ENCODE peak calls at places on chromosomes 12 and 14, in ten cellular contexts. C, H, A, X, Z, D, O, W, N and S are unnamed samples.

GRCh38 chr12:64882687-64883086 is 58.2 kb downstream of the TBC1D30 start:
- DNase-seq in C (no peak), H (no peak), A (no peak), X (no peak), Z (no peak), D (no peak), O (no peak), W (no peak), N (no peak), S (no peak)

GRCh38 chr12:109706747-109707469 is 6.7 kb upstream of the FAM222A start:
- DNase-seq in C (no peak), H (no peak), A (no peak), X (no peak), Z (no peak), D (no peak), O (no peak), W (peak), N (no peak), S (no peak)

GRCh38 chr12:131091976-131092691 is 138.4 kb downstream of the ADGRD1 start:
- DNase-seq in C (no peak), H (no peak), A (peak), X (no peak), Z (no peak), D (no peak), O (no peak), W (peak), N (no peak), S (no peak)

GRCh38 chr14:90457191-90457590 is 60.4 kb downstream of the CALM1 start:
- DNase-seq in C (no peak), H (no peak), A (no peak), X (no peak), Z (no peak), D (no peak), O (no peak), W (no peak), N (no peak), S (no peak)

GRCh38 chr12:56377310-56377988 is 14.8 kb upstream of the APOF start:
- DNase-seq in C (no peak), H (no peak), A (no peak), X (peak), Z (no peak), D (no peak), O (no peak), W (no peak), N (no peak), S (peak)

GRCh38 chr12:12333980-12334709 is 15.9 kb downstream of the MANSC1 start:
- DNase-seq in C (no peak), H (no peak), A (no peak), X (peak), Z (peak), D (peak), O (no peak), W (peak), N (peak), S (peak)

GRCh38 chr12:113500662-113501435 is 29.2 kb upstream of the LHX5 start:
- DNase-seq in C (no peak), H (no peak), A (no peak), X (no peak), Z (no peak), D (no peak), O (no peak), W (no peak), N (no peak), S (no peak)

GRCh38 chr12:32031109-32031508 is 71.9 kb downstream of the RESF1 start:
- DNase-seq in C (no peak), H (no peak), A (no peak), X (no peak), Z (no peak), D (no peak), O (no peak), W (no peak), N (no peak), S (no peak)

GRCh38 chr14:59882957-59883356 is 12.4 kb upstream of the RTN1 start:
- DNase-seq in C (no peak), H (no peak), A (no peak), X (no peak), Z (no peak), D (no peak), O (no peak), W (no peak), N (no peak), S (no peak)

GRCh38 chr12:109863961-109864712 is 16.2 kb downstream of the GLTP start:
- DNase-seq in C (no peak), H (no peak), A (no peak), X (peak), Z (no peak), D (no peak), O (no peak), W (peak), N (no peak), S (no peak)

GRCh38 chr12:52313926-52314325 is 7.3 kb downstream of the KRT83 start:
- DNase-seq in C (no peak), H (no peak), A (no peak), X (no peak), Z (no peak), D (no peak), O (no peak), W (no peak), N (no peak), S (no peak)

GRCh38 chr12:3117628-3118027 is 40.4 kb downstream of the TSPAN9 start:
- DNase-seq in C (no peak), H (peak), A (no peak), X (peak), Z (no peak), D (no peak), O (no peak), W (no peak), N (peak), S (peak)

GRCh38 chr12:8045952-8046944 is 13.7 kb downstream of the FOXJ2 start:
- DNase-seq in C (no peak), H (no peak), A (peak), X (peak), Z (peak), D (peak), O (peak), W (peak), N (peak), S (peak)

GRCh38 chr14:62711351-62712023 is 333.8 kb downstream of the KCNH5 start:
- DNase-seq in C (no peak), H (no peak), A (no peak), X (no peak), Z (no peak), D (no peak), O (no peak), W (no peak), N (no peak), S (no peak)

GRCh38 chr14:51511265-51511664 is 140.4 kb upstream of the FRMD6 start:
- DNase-seq in C (no peak), H (peak), A (no peak), X (no peak), Z (no peak), D (no peak), O (no peak), W (no peak), N (no peak), S (no peak)

GRCh38 chr12:16350682-16351081 is 3.2 kb downstream of the MGST1 start:
- DNase-seq in C (no peak), H (peak), A (peak), X (peak), Z (no peak), D (no peak), O (peak), W (peak), N (peak), S (peak)

GRCh38 chr12:8563383-8563782 is 22.7 kb upstream of the CLEC4E start:
- DNase-seq in C (no peak), H (no peak), A (no peak), X (no peak), Z (no peak), D (no peak), O (no peak), W (no peak), N (no peak), S (no peak)

GRCh38 chr14:67987596-67987995 is 168.0 kb downstream of the RAD51B start:
- DNase-seq in C (no peak), H (peak), A (no peak), X (peak), Z (no peak), D (no peak), O (no peak), W (no peak), N (no peak), S (peak)

GRCh38 chr14:25431211-25432076 is 381.5 kb upstream of the STXBP6 start:
- DNase-seq in C (no peak), H (no peak), A (no peak), X (no peak), Z (no peak), D (no peak), O (no peak), W (peak), N (no peak), S (no peak)

GRCh38 chr14:81220767-81221578 is at the start of gene GTF2A1:
- DNase-seq in C (peak), H (peak), A (peak), X (peak), Z (peak), D (peak), O (peak), W (peak), N (peak), S (peak)

GRCh38 chr12:123912415-123913385 is 59.9 kb downstream of the CCDC92 start:
- DNase-seq in C (no peak), H (no peak), A (no peak), X (no peak), Z (no peak), D (no peak), O (no peak), W (no peak), N (peak), S (no peak)

GRCh38 chr12:113712481-113712880 is 240.8 kb upstream of the LHX5 start:
- DNase-seq in C (no peak), H (no peak), A (no peak), X (no peak), Z (no peak), D (no peak), O (no peak), W (no peak), N (no peak), S (no peak)

GRCh38 chr12:119423285-119423684 is 88.8 kb downstream of the CCDC60 start:
- DNase-seq in C (no peak), H (no peak), A (no peak), X (no peak), Z (no peak), D (no peak), O (no peak), W (no peak), N (no peak), S (no peak)

GRCh38 chr12:58860050-58860787 is 60.1 kb downstream of the LRIG3 start:
- DNase-seq in C (no peak), H (no peak), A (no peak), X (no peak), Z (no peak), D (no peak), O (no peak), W (no peak), N (no peak), S (no peak)

GRCh38 chr12:54936736-54937135 is 47.8 kb downstream of the TESPA1 start:
- DNase-seq in C (no peak), H (no peak), A (no peak), X (no peak), Z (no peak), D (no peak), O (no peak), W (no peak), N (no peak), S (peak)

GRCh38 chr14:60736494-60736893 is 1.9 kb downstream of the MNAT1 start:
- DNase-seq in C (no peak), H (peak), A (no peak), X (peak), Z (no peak), D (no peak), O (no peak), W (no peak), N (no peak), S (peak)

GRCh38 chr14:105075364-105076295 is 10.4 kb upstream of the GPR132 start:
- DNase-seq in C (no peak), H (no peak), A (no peak), X (no peak), Z (no peak), D (no peak), O (peak), W (peak), N (peak), S (no peak)

GRCh38 chr14:63852271-63852816 is 460 bp upstream of the SYNE2 start:
- DNase-seq in C (no peak), H (no peak), A (no peak), X (peak), Z (no peak), D (no peak), O (no peak), W (no peak), N (no peak), S (no peak)

GRCh38 chr14:75141967-75142366 is 15.1 kb upstream of the NEK9 start:
- DNase-seq in C (no peak), H (no peak), A (no peak), X (peak), Z (no peak), D (peak), O (no peak), W (no peak), N (no peak), S (peak)

DNA sequence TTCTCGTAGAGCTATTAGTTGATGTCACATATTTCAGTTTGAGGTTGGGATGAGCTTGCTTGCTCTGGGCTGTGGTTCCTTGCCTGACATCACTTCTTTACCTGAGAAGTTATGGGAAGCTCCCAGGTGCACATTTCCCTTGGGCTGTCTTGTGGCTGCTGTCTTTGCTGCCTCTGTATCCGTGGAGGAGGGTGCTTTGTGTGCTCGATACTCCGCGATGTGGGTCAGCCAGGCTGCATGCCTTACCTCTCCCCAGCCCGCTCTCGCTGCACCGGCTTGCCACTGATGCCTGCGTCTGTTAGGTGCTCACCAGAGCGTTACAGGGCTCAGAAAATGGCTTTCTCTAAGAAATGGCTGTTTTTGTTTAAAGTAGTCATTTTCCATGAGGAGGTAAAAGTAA is 19.6 kb downstream of the PELI2 start:
- DNase-seq in C (no peak), H (no peak), A (no peak), X (no peak), Z (no peak), D (no peak), O (no peak), W (no peak), N (no peak), S (no peak)
- H3K4me3 ChIP-seq in C (no peak), H (no peak), A (no peak), X (no peak), Z (no peak), D (no peak), O (no peak), W (no peak), N (no peak), S (no peak)

GRCh38 chr14:99478133-99478532 is 2.5 kb downstream of the SETD3 start:
- DNase-seq in C (no peak), H (no peak), A (no peak), X (no peak), Z (no peak), D (no peak), O (no peak), W (no peak), N (no peak), S (no peak)
- H3K4me3 ChIP-seq in C (no peak), H (no peak), A (no peak), X (no peak), Z (no peak), D (no peak), O (no peak), W (no peak), N (peak), S (no peak)

GRCh38 chr14:34018125-34018524 is 67.3 kb upstream of the EGLN3 start:
- DNase-seq in C (no peak), H (no peak), A (no peak), X (no peak), Z (no peak), D (peak), O (no peak), W (no peak), N (no peak), S (no peak)
- H3K4me3 ChIP-seq in C (no peak), H (no peak), A (peak), X (no peak), Z (peak), D (peak), O (no peak), W (no peak), N (peak), S (no peak)

GRCh38 chr14:97311411-97311810 is 514.2 kb downstream of the VRK1 start:
- DNase-seq in C (no peak), H (no peak), A (no peak), X (no peak), Z (no peak), D (no peak), O (no peak), W (no peak), N (no peak), S (no peak)

GRCh38 chr14:97319691-97320090 is 522.5 kb downstream of the VRK1 start:
- DNase-seq in C (no peak), H (no peak), A (no peak), X (no peak), Z (no peak), D (no peak), O (no peak), W (no peak), N (no peak), S (no peak)

GRCh38 chr14:97312910-97313309 is 515.7 kb downstream of the VRK1 start:
- DNase-seq in C (no peak), H (no peak), A (no peak), X (no peak), Z (no peak), D (no peak), O (no peak), W (no peak), N (no peak), S (no peak)

GRCh38 chr14:97318380-97318779 is 521.2 kb downstream of the VRK1 start:
- DNase-seq in C (no peak), H (no peak), A (no peak), X (no peak), Z (no peak), D (no peak), O (no peak), W (no peak), N (no peak), S (no peak)

DNA sequence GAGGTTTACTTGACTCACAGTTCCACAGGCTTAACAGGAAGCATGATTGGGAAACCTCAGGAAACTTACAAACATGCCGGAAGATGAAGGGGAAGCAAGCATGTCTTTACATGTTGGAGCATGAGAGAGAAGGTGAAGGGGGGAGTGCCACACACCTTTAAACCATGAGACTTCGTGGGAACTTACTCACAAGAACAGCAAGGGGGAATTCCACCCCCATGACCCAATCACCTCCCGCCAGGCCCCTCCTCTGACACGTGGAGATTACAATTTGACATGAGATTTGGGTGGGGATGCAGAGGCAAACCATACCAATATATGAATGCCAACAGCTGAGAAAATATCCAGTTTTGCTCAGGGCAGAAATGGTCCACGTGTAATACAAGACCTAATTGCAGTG is 518.6 kb downstream of the VRK1 start:
- DNase-seq in C (no peak), H (no peak), A (no peak), X (no peak), Z (no peak), D (no peak), O (no peak), W (no peak), N (no peak), S (no peak)
- H3K4me3 ChIP-seq in C (no peak), H (no peak), A (no peak), X (no peak), Z (no peak), D (no peak), O (no peak), W (no peak), N (no peak), S (no peak)

DNA sequence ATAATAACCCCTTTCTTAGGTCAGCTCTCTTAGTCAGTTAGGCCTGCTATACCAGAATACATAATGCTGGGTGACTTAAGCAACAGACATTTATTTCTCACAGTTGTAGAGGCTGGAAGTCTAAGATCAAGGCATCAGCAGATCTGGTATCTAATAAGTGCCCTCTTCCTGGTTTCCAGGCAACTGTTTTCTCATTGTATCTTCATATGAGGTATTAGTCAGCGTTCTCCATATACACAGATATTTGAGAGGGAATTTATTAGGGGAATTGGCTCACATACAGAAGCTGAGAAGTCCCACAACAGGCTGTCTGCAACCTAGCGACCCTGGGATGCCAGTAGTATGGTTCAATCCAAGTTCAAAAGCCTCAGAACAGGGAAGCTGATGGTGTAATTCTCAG is 896.0 kb downstream of the GALC start:
- DNase-seq in C (no peak), H (no peak), A (no peak), X (peak), Z (no peak), D (no peak), O (no peak), W (no peak), N (no peak), S (peak)
- H3K4me3 ChIP-seq in C (no peak), H (no peak), A (no peak), X (no peak), Z (no peak), D (no peak), O (no peak), W (no peak), N (no peak), S (no peak)

DNA sequence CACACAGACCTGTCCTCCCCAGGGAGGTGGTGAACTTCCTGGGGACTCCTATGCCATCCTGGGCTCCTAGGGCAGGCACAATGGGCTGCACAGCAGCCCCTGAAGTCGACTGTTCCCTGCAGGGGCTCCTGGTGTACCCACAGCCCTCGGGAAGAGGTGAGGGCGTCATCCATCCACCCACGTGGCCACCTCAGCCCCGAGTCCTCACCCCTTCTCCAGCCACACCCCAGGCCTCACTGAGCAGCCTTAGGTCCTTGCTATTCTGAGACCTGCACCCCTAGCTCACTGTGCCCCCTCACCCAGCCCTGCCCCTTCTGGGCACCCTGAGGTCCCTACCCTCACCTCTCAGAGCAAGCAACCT is 38.9 kb downstream of the BEGAIN start:
- DNase-seq in C (no peak), H (no peak), A (no peak), X (no peak), Z (no peak), D (no peak), O (no peak), W (no peak), N (no peak), S (no peak)
- H3K4me3 ChIP-seq in C (no peak), H (no peak), A (no peak), X (no peak), Z (no peak), D (peak), O (no peak), W (no peak), N (no peak), S (no peak)

GRCh38 chr12:50087995-50088394 is 2.9 kb downstream of the SMARCD1 start:
- DNase-seq in C (no peak), H (no peak), A (no peak), X (peak), Z (no peak), D (no peak), O (no peak), W (no peak), N (no peak), S (peak)

GRCh38 chr12:50087159-50087558 is 2.0 kb downstream of the SMARCD1 start:
- DNase-seq in C (no peak), H (no peak), A (no peak), X (no peak), Z (no peak), D (no peak), O (no peak), W (no peak), N (no peak), S (no peak)

GRCh38 chr12:50085615-50085928 is 430 bp downstream of the SMARCD1 start:
- DNase-seq in C (no peak), H (no peak), A (no peak), X (no peak), Z (no peak), D (no peak), O (no peak), W (no peak), N (no peak), S (peak)

GRCh38 chr12:50084775-50085614 is at the start of gene SMARCD1:
- DNase-seq in C (peak), H (peak), A (peak), X (peak), Z (peak), D (peak), O (peak), W (peak), N (peak), S (peak)

DNA sequence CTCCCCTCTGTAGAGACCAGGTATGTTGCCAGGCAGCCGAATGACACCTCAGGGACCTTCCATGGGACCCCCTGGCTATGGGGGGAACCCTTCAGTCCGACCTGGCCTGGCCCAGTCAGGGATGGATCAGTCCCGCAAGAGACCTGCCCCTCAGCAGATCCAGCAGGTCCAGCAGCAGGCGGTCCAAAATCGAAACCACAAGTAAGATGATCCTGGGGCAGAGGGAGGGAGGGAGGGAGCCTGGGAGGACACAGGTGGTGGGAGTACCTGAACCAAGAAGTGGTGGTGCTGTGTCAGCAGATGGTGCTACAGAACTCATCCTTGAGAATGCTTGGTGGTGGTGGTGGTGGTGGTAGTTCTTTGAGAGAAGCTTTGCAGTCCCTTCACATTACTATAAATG is 1.0 kb downstream of the SMARCD1 start:
- DNase-seq in C (no peak), H (no peak), A (no peak), X (no peak), Z (no peak), D (no peak), O (no peak), W (no peak), N (no peak), S (peak)
- H3K4me3 ChIP-seq in C (peak), H (peak), A (peak), X (peak), Z (no peak), D (peak), O (no peak), W (peak), N (peak), S (peak)